ENCODE peak calls at places on chromosomes 7 and 10, in seven cellular contexts. One of them, this sample, is unnamed.

GRCh38 chr10:89392974-89393373 is 551 bp downstream of the IFIT1 start:
- DNase-seq in ovary: no peak
- DNase-seq in CD8-positive, alpha-beta T cell: no peak
- DNase-seq in AG04450: peak; percentile 75
- DNase-seq in tibial nerve: peak; percentile 53
- DNase-seq in aorta: no peak
- DNase-seq in cardiac muscle cell: peak; percentile 38
- DNase-seq in this sample: no peak

GRCh38 chr7:90119178-90119971 is 34.9 kb upstream of the STEAP1 start:
- DNase-seq in ovary: peak; percentile 69
- DNase-seq in CD8-positive, alpha-beta T cell: no peak
- DNase-seq in AG04450: no peak
- DNase-seq in tibial nerve: no peak
- DNase-seq in aorta: peak; percentile 51
- DNase-seq in cardiac muscle cell: peak; percentile 31
- DNase-seq in this sample: peak; percentile 27

GRCh38 chr7:7435978-7436377 is 99.7 kb downstream of the COL28A1 start:
- DNase-seq in ovary: no peak
- DNase-seq in CD8-positive, alpha-beta T cell: no peak
- DNase-seq in AG04450: no peak
- DNase-seq in tibial nerve: no peak
- DNase-seq in aorta: no peak
- DNase-seq in cardiac muscle cell: no peak
- DNase-seq in this sample: no peak

GRCh38 chr7:146961617-146962016 is 845.0 kb downstream of the CNTNAP2 start:
- DNase-seq in ovary: no peak
- DNase-seq in CD8-positive, alpha-beta T cell: no peak
- DNase-seq in AG04450: no peak
- DNase-seq in tibial nerve: no peak
- DNase-seq in aorta: no peak
- DNase-seq in cardiac muscle cell: no peak
- DNase-seq in this sample: no peak

GRCh38 chr7:102044984-102045673 is 227.7 kb downstream of the CUX1 start:
- DNase-seq in ovary: peak; percentile 68
- DNase-seq in CD8-positive, alpha-beta T cell: no peak
- DNase-seq in AG04450: peak; percentile 84
- DNase-seq in tibial nerve: peak; percentile 51
- DNase-seq in aorta: peak; percentile 66
- DNase-seq in cardiac muscle cell: no peak
- DNase-seq in this sample: peak; percentile 54

GRCh38 chr10:624605-625334 is 64.7 kb downstream of the DIP2C start:
- DNase-seq in ovary: peak; percentile 68
- DNase-seq in CD8-positive, alpha-beta T cell: no peak
- DNase-seq in AG04450: peak; percentile 57
- DNase-seq in tibial nerve: peak; percentile 55
- DNase-seq in aorta: peak; percentile 70
- DNase-seq in cardiac muscle cell: peak; percentile 69
- DNase-seq in this sample: peak; percentile 82

GRCh38 chr10:75049316-75050285 is 61.9 kb upstream of the SAMD8 start:
- DNase-seq in ovary: no peak
- DNase-seq in CD8-positive, alpha-beta T cell: no peak
- DNase-seq in AG04450: no peak
- DNase-seq in tibial nerve: no peak
- DNase-seq in aorta: no peak
- DNase-seq in cardiac muscle cell: peak; percentile 34
- DNase-seq in this sample: no peak

GRCh38 chr7:21221130-21221529 is 206.8 kb upstream of the SP4 start:
- DNase-seq in ovary: no peak
- DNase-seq in CD8-positive, alpha-beta T cell: no peak
- DNase-seq in AG04450: no peak
- DNase-seq in tibial nerve: no peak
- DNase-seq in aorta: no peak
- DNase-seq in cardiac muscle cell: no peak
- DNase-seq in this sample: no peak

DNA sequence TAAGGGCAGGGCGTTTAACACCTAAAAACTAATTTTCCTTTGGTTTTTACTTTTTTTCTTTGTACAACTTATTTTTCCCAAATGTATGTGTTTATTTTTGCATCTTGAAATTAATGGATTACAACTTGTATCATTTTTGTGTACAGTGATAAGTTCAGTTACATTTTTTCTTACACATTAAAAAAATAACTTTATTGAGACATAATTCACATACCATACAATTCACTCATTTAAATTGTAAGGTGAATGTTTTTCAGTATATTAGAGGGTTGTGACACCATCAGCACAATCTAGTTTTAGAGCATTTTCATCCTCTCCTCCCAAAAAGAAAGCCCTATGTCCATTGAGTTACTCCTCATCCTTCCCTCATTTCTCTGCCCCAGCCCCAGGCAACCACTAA is 11.6 kb downstream of the OGDH start:
- DNase-seq in ovary: no peak
- DNase-seq in CD8-positive, alpha-beta T cell: no peak
- DNase-seq in AG04450: no peak
- DNase-seq in tibial nerve: no peak
- DNase-seq in aorta: no peak
- DNase-seq in cardiac muscle cell: no peak
- DNase-seq in this sample: no peak
- H3K27ac ChIP-seq in ovary: no peak overlapping the region
- H3K27ac ChIP-seq in CD8-positive, alpha-beta T cell: no peak overlapping the region
- H3K27ac ChIP-seq in AG04450: no peak overlapping the region
- H3K27ac ChIP-seq in tibial nerve: no peak overlapping the region
- H3K27ac ChIP-seq in aorta: no peak overlapping the region
- H3K27ac ChIP-seq in cardiac muscle cell: no peak overlapping the region
- H3K27ac ChIP-seq in this sample: no peak overlapping the region

GRCh38 chr10:110081914-110082313 is 74.1 kb downstream of the ADD3 start:
- DNase-seq in ovary: no peak
- DNase-seq in CD8-positive, alpha-beta T cell: no peak
- DNase-seq in AG04450: no peak
- DNase-seq in tibial nerve: peak; percentile 43
- DNase-seq in aorta: peak; percentile 59
- DNase-seq in cardiac muscle cell: no peak
- DNase-seq in this sample: peak; percentile 33
- H3K27ac ChIP-seq in ovary: no peak overlapping the region
- H3K27ac ChIP-seq in CD8-positive, alpha-beta T cell: no peak overlapping the region
- H3K27ac ChIP-seq in AG04450: no peak overlapping the region
- H3K27ac ChIP-seq in tibial nerve: no peak overlapping the region
- H3K27ac ChIP-seq in aorta: no peak overlapping the region
- H3K27ac ChIP-seq in cardiac muscle cell: no peak overlapping the region
- H3K27ac ChIP-seq in this sample: peak overlapping the region; percentile 65

GRCh38 chr7:44101304-44101965 is 2.7 kb upstream of the AEBP1 start:
- DNase-seq in ovary: no peak
- DNase-seq in CD8-positive, alpha-beta T cell: no peak
- DNase-seq in AG04450: no peak
- DNase-seq in tibial nerve: no peak
- DNase-seq in aorta: no peak
- DNase-seq in cardiac muscle cell: no peak
- DNase-seq in this sample: no peak

GRCh38 chr7:44102846-44103565 is 1.1 kb upstream of the AEBP1 start:
- DNase-seq in ovary: no peak
- DNase-seq in CD8-positive, alpha-beta T cell: no peak
- DNase-seq in AG04450: no peak
- DNase-seq in tibial nerve: no peak
- DNase-seq in aorta: peak; percentile 42
- DNase-seq in cardiac muscle cell: no peak
- DNase-seq in this sample: no peak

GRCh38 chr7:44103566-44103940 is 592 bp upstream of the AEBP1 start:
- DNase-seq in ovary: no peak
- DNase-seq in CD8-positive, alpha-beta T cell: no peak
- DNase-seq in AG04450: no peak
- DNase-seq in tibial nerve: no peak
- DNase-seq in aorta: peak; percentile 48
- DNase-seq in cardiac muscle cell: no peak
- DNase-seq in this sample: no peak

GRCh38 chr7:44100458-44101303 is 3.5 kb upstream of the AEBP1 start:
- DNase-seq in ovary: peak; percentile 74
- DNase-seq in CD8-positive, alpha-beta T cell: no peak
- DNase-seq in AG04450: no peak
- DNase-seq in tibial nerve: no peak
- DNase-seq in aorta: peak; percentile 84
- DNase-seq in cardiac muscle cell: no peak
- DNase-seq in this sample: no peak

DNA sequence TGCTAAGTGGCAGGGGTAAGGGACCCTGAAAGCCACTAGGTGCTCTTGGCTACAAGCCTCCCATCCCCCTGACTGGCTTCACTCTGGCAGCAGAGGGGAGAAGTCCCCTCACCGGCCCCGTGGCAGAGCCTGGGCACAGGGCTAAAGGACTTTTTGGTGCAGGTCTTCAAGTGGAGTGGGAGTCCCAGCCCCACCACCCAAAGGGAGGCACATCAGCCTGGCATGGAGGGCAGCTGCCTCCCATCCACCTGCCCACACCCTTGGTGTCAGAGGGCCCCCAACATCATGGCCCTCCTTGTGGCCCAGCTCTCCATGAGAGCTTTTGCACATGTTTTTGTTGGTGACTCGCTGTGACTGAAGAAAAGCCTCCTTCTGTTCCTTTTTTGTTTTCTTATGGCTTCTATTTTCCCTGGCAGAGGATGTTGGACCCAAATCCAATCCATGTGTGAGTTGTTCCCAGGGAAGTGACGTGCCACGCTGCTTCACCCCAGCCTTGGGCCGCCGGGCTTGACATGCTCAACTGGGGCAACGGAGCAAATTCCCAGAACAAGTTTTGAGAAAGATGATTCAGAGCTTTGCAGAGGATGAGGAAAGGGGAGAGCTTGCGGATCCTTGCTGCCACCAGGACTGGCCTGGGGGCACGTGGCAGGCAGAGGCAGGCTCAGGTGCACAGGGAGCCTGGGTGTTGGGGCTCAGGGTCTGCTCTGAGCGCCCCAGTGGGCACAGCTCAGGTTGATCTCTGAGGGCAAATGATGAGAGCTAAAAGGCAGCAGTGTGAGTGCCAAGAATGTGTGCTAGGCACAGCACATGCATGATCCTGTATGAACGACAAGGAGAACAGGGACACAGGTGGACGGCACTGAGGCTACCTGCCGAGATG is 1.9 kb upstream of the AEBP1 start:
- DNase-seq in ovary: no peak
- DNase-seq in CD8-positive, alpha-beta T cell: no peak
- DNase-seq in AG04450: no peak
- DNase-seq in tibial nerve: peak; percentile 60
- DNase-seq in aorta: peak; percentile 93
- DNase-seq in cardiac muscle cell: no peak
- DNase-seq in this sample: no peak
- H3K27ac ChIP-seq in ovary: peak overlapping the region; percentile 77
- H3K27ac ChIP-seq in CD8-positive, alpha-beta T cell: no peak overlapping the region
- H3K27ac ChIP-seq in AG04450: peak overlapping the region; percentile 47
- H3K27ac ChIP-seq in tibial nerve: peak overlapping the region; percentile 34
- H3K27ac ChIP-seq in aorta: peak overlapping the region; percentile 97
- H3K27ac ChIP-seq in cardiac muscle cell: no peak overlapping the region
- H3K27ac ChIP-seq in this sample: peak overlapping the region; percentile 53

GRCh38 chr7:116218051-116218645 is 7.8 kb downstream of the TES start:
- DNase-seq in ovary: no peak
- DNase-seq in CD8-positive, alpha-beta T cell: no peak
- DNase-seq in AG04450: peak; percentile 85
- DNase-seq in tibial nerve: no peak
- DNase-seq in aorta: no peak
- DNase-seq in cardiac muscle cell: no peak
- DNase-seq in this sample: no peak
- H3K27ac ChIP-seq in ovary: no peak overlapping the region
- H3K27ac ChIP-seq in CD8-positive, alpha-beta T cell: no peak overlapping the region
- H3K27ac ChIP-seq in AG04450: no peak overlapping the region
- H3K27ac ChIP-seq in tibial nerve: no peak overlapping the region
- H3K27ac ChIP-seq in aorta: no peak overlapping the region
- H3K27ac ChIP-seq in cardiac muscle cell: no peak overlapping the region
- H3K27ac ChIP-seq in this sample: no peak overlapping the region

DNA sequence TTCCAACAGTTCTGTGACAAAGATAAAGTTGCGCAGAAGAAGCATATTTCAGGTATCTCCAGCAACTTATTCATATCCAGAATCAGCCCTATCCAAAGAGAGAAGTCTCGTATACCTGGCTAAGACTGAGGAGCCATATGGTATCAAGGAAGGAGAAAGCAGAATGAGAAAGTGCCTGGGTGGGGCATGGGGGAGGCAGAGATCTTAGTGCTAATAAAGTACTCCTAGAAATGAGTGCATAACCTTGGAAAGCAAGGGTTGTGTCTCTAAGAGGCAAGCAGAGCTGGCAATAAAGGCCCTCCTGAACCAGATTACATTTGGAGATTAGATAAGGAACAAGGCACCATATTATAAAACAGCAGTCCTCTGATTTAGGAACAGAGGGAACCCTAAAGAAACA is 12.7 kb downstream of the TASOR2 start:
- DNase-seq in ovary: no peak
- DNase-seq in CD8-positive, alpha-beta T cell: no peak
- DNase-seq in AG04450: no peak
- DNase-seq in tibial nerve: no peak
- DNase-seq in aorta: no peak
- DNase-seq in cardiac muscle cell: no peak
- DNase-seq in this sample: no peak
- H3K27ac ChIP-seq in ovary: no peak overlapping the region
- H3K27ac ChIP-seq in CD8-positive, alpha-beta T cell: no peak overlapping the region
- H3K27ac ChIP-seq in AG04450: no peak overlapping the region
- H3K27ac ChIP-seq in tibial nerve: no peak overlapping the region
- H3K27ac ChIP-seq in aorta: no peak overlapping the region
- H3K27ac ChIP-seq in cardiac muscle cell: no peak overlapping the region
- H3K27ac ChIP-seq in this sample: no peak overlapping the region

GRCh38 chr7:143331179-143331825 is 15.4 kb downstream of the CLCN1 start:
- DNase-seq in ovary: no peak
- DNase-seq in CD8-positive, alpha-beta T cell: no peak
- DNase-seq in AG04450: peak; percentile 77
- DNase-seq in tibial nerve: peak; percentile 21
- DNase-seq in aorta: peak; percentile 63
- DNase-seq in cardiac muscle cell: no peak
- DNase-seq in this sample: no peak
- H3K27ac ChIP-seq in ovary: no peak overlapping the region
- H3K27ac ChIP-seq in CD8-positive, alpha-beta T cell: no peak overlapping the region
- H3K27ac ChIP-seq in AG04450: peak overlapping the region; percentile 66
- H3K27ac ChIP-seq in tibial nerve: no peak overlapping the region
- H3K27ac ChIP-seq in aorta: no peak overlapping the region
- H3K27ac ChIP-seq in cardiac muscle cell: no peak overlapping the region
- H3K27ac ChIP-seq in this sample: no peak overlapping the region

DNA sequence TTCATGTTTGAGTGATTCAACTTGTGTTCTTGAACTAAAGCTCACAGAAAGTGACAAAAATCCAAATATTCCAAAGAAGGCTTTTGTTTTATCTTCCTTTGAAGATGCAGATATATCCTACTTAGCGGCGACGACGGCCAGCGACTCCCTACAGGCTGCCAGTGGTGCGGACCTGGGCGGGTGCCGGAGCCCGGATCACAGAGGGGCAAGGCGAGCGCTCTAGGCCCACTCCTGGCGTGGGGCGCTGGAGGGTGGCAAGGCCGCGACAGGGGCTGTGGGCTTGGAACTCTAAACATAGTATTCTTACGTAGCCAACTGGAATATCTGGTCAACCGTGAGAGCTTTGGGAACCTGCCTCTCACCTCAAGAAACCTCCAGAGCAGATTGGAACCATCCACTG is 914 bp upstream of the GIMAP7 start:
- DNase-seq in ovary: no peak
- DNase-seq in CD8-positive, alpha-beta T cell: no peak
- DNase-seq in AG04450: no peak
- DNase-seq in tibial nerve: no peak
- DNase-seq in aorta: peak; percentile 42
- DNase-seq in cardiac muscle cell: no peak
- DNase-seq in this sample: no peak
- H3K27ac ChIP-seq in ovary: no peak overlapping the region
- H3K27ac ChIP-seq in CD8-positive, alpha-beta T cell: peak overlapping the region; percentile 69
- H3K27ac ChIP-seq in AG04450: no peak overlapping the region
- H3K27ac ChIP-seq in tibial nerve: no peak overlapping the region
- H3K27ac ChIP-seq in aorta: no peak overlapping the region
- H3K27ac ChIP-seq in cardiac muscle cell: no peak overlapping the region
- H3K27ac ChIP-seq in this sample: peak overlapping the region; percentile 6

GRCh38 chr7:140231779-140232491 is 55.2 kb upstream of the KDM7A start:
- DNase-seq in ovary: no peak
- DNase-seq in CD8-positive, alpha-beta T cell: peak; percentile 59
- DNase-seq in AG04450: no peak
- DNase-seq in tibial nerve: no peak
- DNase-seq in aorta: no peak
- DNase-seq in cardiac muscle cell: no peak
- DNase-seq in this sample: no peak
- H3K27ac ChIP-seq in ovary: no peak overlapping the region
- H3K27ac ChIP-seq in CD8-positive, alpha-beta T cell: peak overlapping the region; percentile 85
- H3K27ac ChIP-seq in AG04450: no peak overlapping the region
- H3K27ac ChIP-seq in tibial nerve: no peak overlapping the region
- H3K27ac ChIP-seq in aorta: no peak overlapping the region
- H3K27ac ChIP-seq in cardiac muscle cell: no peak overlapping the region
- H3K27ac ChIP-seq in this sample: no peak overlapping the region